ENCODE peak calls at places on chromosomes 16 and 17, in seven cellular contexts. One of them, this sample, is unnamed.

GRCh38 chr17:78192616-78193015 is 5.5 kb downstream of the AFMID start:
- DNase-seq in T-helper 17 cell: no peak
- DNase-seq in left ventricle myocardium inferior: no peak
- DNase-seq in tibial artery: no peak
- DNase-seq in effector memory CD8-positive, alpha-beta T cell: no peak
- DNase-seq in T-cell: no peak
- DNase-seq in NCI-H1930: no peak
- DNase-seq in this sample: no peak

GRCh38 chr17:82534401-82534812 is 14.9 kb downstream of the FOXK2 start:
- DNase-seq in left ventricle myocardium inferior: no peak
- DNase-seq in T-helper 17 cell: no peak
- DNase-seq in effector memory CD8-positive, alpha-beta T cell: no peak
- DNase-seq in T-cell: no peak
- DNase-seq in tibial artery: no peak
- DNase-seq in NCI-H1930: no peak
- DNase-seq in this sample: no peak

GRCh38 chr17:27456681-27457404 is 595 bp downstream of the KSR1 start:
- DNase-seq in tibial artery: peak
- DNase-seq in left ventricle myocardium inferior: peak
- DNase-seq in T-cell: peak
- DNase-seq in effector memory CD8-positive, alpha-beta T cell: no peak
- DNase-seq in NCI-H1930: no peak
- DNase-seq in T-helper 17 cell: no peak
- DNase-seq in this sample: no peak

GRCh38 chr16:46954562-46954961 is 18.9 kb downstream of the DNAJA2 start:
- DNase-seq in T-helper 17 cell: no peak
- DNase-seq in effector memory CD8-positive, alpha-beta T cell: no peak
- DNase-seq in T-cell: no peak
- DNase-seq in left ventricle myocardium inferior: no peak
- DNase-seq in NCI-H1930: no peak
- DNase-seq in tibial artery: no peak
- DNase-seq in this sample: no peak

GRCh38 chr17:67293251-67294203 is 48.5 kb upstream of the HELZ start:
- DNase-seq in T-helper 17 cell: peak
- DNase-seq in tibial artery: peak
- DNase-seq in NCI-H1930: no peak
- DNase-seq in left ventricle myocardium inferior: peak
- DNase-seq in T-cell: peak
- DNase-seq in effector memory CD8-positive, alpha-beta T cell: peak
- DNase-seq in this sample: peak

GRCh38 chr16:932831-933330 is 37.9 kb downstream of the LMF1 start:
- DNase-seq in T-helper 17 cell: no peak
- DNase-seq in tibial artery: no peak
- DNase-seq in NCI-H1930: no peak
- DNase-seq in left ventricle myocardium inferior: no peak
- DNase-seq in effector memory CD8-positive, alpha-beta T cell: no peak
- DNase-seq in T-cell: no peak
- DNase-seq in this sample: no peak

GRCh38 chr16:81514041-81514559 is 69.5 kb downstream of the CMIP start:
- DNase-seq in T-cell: no peak
- DNase-seq in NCI-H1930: no peak
- DNase-seq in left ventricle myocardium inferior: no peak
- DNase-seq in T-helper 17 cell: no peak
- DNase-seq in tibial artery: peak
- DNase-seq in effector memory CD8-positive, alpha-beta T cell: no peak
- DNase-seq in this sample: no peak

GRCh38 chr17:59370580-59371299 is 39.3 kb downstream of the YPEL2 start:
- DNase-seq in NCI-H1930: no peak
- DNase-seq in tibial artery: no peak
- DNase-seq in effector memory CD8-positive, alpha-beta T cell: no peak
- DNase-seq in left ventricle myocardium inferior: no peak
- DNase-seq in T-cell: no peak
- DNase-seq in T-helper 17 cell: no peak
- DNase-seq in this sample: no peak

GRCh38 chr17:74981979-74982662 is 5.3 kb upstream of the CDR2L start:
- DNase-seq in NCI-H1930: peak
- DNase-seq in effector memory CD8-positive, alpha-beta T cell: peak
- DNase-seq in left ventricle myocardium inferior: peak
- DNase-seq in tibial artery: peak
- DNase-seq in T-cell: peak
- DNase-seq in T-helper 17 cell: peak
- DNase-seq in this sample: peak

GRCh38 chr16:71722801-71723536 is 1.5 kb downstream of the PHLPP2 start:
- DNase-seq in effector memory CD8-positive, alpha-beta T cell: peak
- DNase-seq in T-helper 17 cell: peak
- DNase-seq in T-cell: peak
- DNase-seq in NCI-H1930: no peak
- DNase-seq in left ventricle myocardium inferior: peak
- DNase-seq in tibial artery: peak
- DNase-seq in this sample: peak

GRCh38 chr17:70134042-70134441 is 35.3 kb upstream of the KCNJ2 start:
- DNase-seq in left ventricle myocardium inferior: no peak
- DNase-seq in effector memory CD8-positive, alpha-beta T cell: no peak
- DNase-seq in T-helper 17 cell: no peak
- DNase-seq in T-cell: no peak
- DNase-seq in tibial artery: no peak
- DNase-seq in NCI-H1930: no peak
- DNase-seq in this sample: no peak